ENCODE peak calls at places on chromosomes 7 and 10, in four cellular contexts. X, F, Q and O are unnamed samples.

GRCh38 chr7:55129409-55130078 is 110.7 kb downstream of the EGFR start:
- DNase-seq in X (no peak), F (no peak), Q (no peak), O (no peak)

GRCh38 chr10:114626841-114627240 is 31.2 kb downstream of the ABLIM1 start:
- DNase-seq in X (no peak), F (no peak), Q (no peak), O (no peak)

GRCh38 chr10:56360583-56360966 is 484 bp downstream of the ZWINT start:
- DNase-seq in X (no peak), F (peak; percentile 2), Q (no peak), O (peak; percentile 4)

GRCh38 chr7:131027287-131027773 is 293.3 kb upstream of the KLF14 start:
- DNase-seq in X (no peak), F (peak; percentile 88), Q (peak; percentile 16), O (peak; percentile 41)

GRCh38 chr10:110528224-110528997 is 30.7 kb downstream of the DUSP5 start:
- DNase-seq in X (no peak), F (no peak), Q (no peak), O (no peak)

GRCh38 chr7:30976381-30976780 is 12.6 kb downstream of the GHRHR start:
- DNase-seq in X (no peak), F (no peak), Q (no peak), O (no peak)

GRCh38 chr10:20768849-20769248 is 128.3 kb downstream of the NEBL start:
- DNase-seq in X (no peak), F (no peak), Q (no peak), O (no peak)

GRCh38 chr7:55130554-55131198 is 111.9 kb downstream of the EGFR start:
- DNase-seq in X (no peak), F (peak; percentile 60), Q (no peak), O (no peak)

GRCh38 chr10:69439813-69440506 is 11.3 kb upstream of the TSPAN15 start:
- DNase-seq in X (no peak), F (peak; percentile 45), Q (no peak), O (no peak)

GRCh38 chr10:17171131-17171530 is 30.3 kb downstream of the TRDMT1 start:
- DNase-seq in X (no peak), F (no peak), Q (no peak), O (no peak)

GRCh38 chr7:73811760-73812168 is 19.0 kb upstream of the CLDN4 start:
- DNase-seq in X (peak; percentile 44), F (peak; percentile 84), Q (peak; percentile 3), O (peak; percentile 57)

GRCh38 chr10:75095631-75096030 is 15.8 kb upstream of the SAMD8 start:
- DNase-seq in X (no peak), F (no peak), Q (no peak), O (no peak)

GRCh38 chr10:132654708-132655661 is 117.4 kb downstream of the INPP5A start:
- DNase-seq in X (peak; percentile 44), F (peak; percentile 87), Q (peak; percentile 41), O (peak; percentile 61)

GRCh38 chr7:110790992-110791391 is 299.9 kb upstream of the LRRN3 start:
- DNase-seq in X (no peak), F (peak; percentile 3), Q (no peak), O (no peak)

GRCh38 chr7:40097728-40098127 is 36.7 kb downstream of the MPLKIP start:
- DNase-seq in X (no peak), F (no peak), Q (no peak), O (no peak)

GRCh38 chr10:25641576-25641975 is 292.5 kb upstream of the MYO3A start:
- DNase-seq in X (no peak), F (no peak), Q (no peak), O (no peak)

GRCh38 chr7:155358066-155358947 is 60.6 kb downstream of the INSIG1 start:
- DNase-seq in X (no peak), F (no peak), Q (no peak), O (no peak)

GRCh38 chr7:28355553-28356319 is 56.6 kb upstream of the CREB5 start:
- DNase-seq in X (no peak), F (no peak), Q (no peak), O (no peak)

GRCh38 chr7:30925913-30926312 is 14.3 kb downstream of the AQP1 start:
- DNase-seq in X (no peak), F (no peak), Q (no peak), O (no peak)

GRCh38 chr7:35333265-35333664 is 79.4 kb upstream of the TBX20 start:
- DNase-seq in X (no peak), F (no peak), Q (no peak), O (no peak)

GRCh38 chr7:158228131-158228530 is 359.5 kb downstream of the PTPRN2 start:
- DNase-seq in X (no peak), F (no peak), Q (no peak), O (no peak)

GRCh38 chr7:37028909-37029440 is 304.7 kb upstream of the AOAH start:
- DNase-seq in X (no peak), F (no peak), Q (no peak), O (no peak)

GRCh38 chr10:38157270-38157685 is 63.1 kb downstream of the ZNF37A start:
- DNase-seq in X (no peak), F (no peak), Q (no peak), O (no peak)

GRCh38 chr7:143287321-143287934 is 723 bp upstream of the CASP2 start:
- DNase-seq in X (no peak), F (no peak), Q (no peak), O (no peak)

GRCh38 chr7:103658055-103659010 is 212.3 kb upstream of the SLC26A5 start:
- DNase-seq in X (no peak), F (no peak), Q (no peak), O (no peak)

GRCh38 chr7:125568799-125569198 is 639.2 kb upstream of the POT1 start:
- DNase-seq in X (peak; percentile 6), F (no peak), Q (no peak), O (peak; percentile 81)

GRCh38 chr10:83142074-83142563 is 997.2 kb upstream of the GHITM start:
- DNase-seq in X (no peak), F (no peak), Q (no peak), O (no peak)

GRCh38 chr7:88927-89921 is 103.1 kb upstream of the FAM20C start:
- DNase-seq in X (no peak), F (peak; percentile 93), Q (no peak), O (no peak)

GRCh38 chr10:108904163-108904878 is 1019.0 kb downstream of the XPNPEP1 start:
- DNase-seq in X (no peak), F (peak; percentile 14), Q (no peak), O (no peak)

GRCh38 chr7:143345428-143345900 is 17.0 kb downstream of the FAM131B start:
- DNase-seq in X (peak; percentile 44), F (no peak), Q (peak; percentile 55), O (peak; percentile 41)

GRCh38 chr7:85025312-85025756 is 161.5 kb downstream of the SEMA3D start:
- DNase-seq in X (peak; percentile 15), F (no peak), Q (no peak), O (peak; percentile 49)

GRCh38 chr10:6347391-6347951 is 144.7 kb downstream of the PFKFB3 start:
- DNase-seq in X (no peak), F (peak; percentile 71), Q (peak; percentile 52), O (peak; percentile 24)

GRCh38 chr7:11141541-11141940 is 167.9 kb downstream of the PHF14 start:
- DNase-seq in X (no peak), F (no peak), Q (no peak), O (no peak)

GRCh38 chr7:84218681-84219080 is 24.1 kb upstream of the SEMA3A start:
- DNase-seq in X (no peak), F (no peak), Q (no peak), O (no peak)

GRCh38 chr10:110429301-110429700 is 68.4 kb upstream of the DUSP5 start:
- DNase-seq in X (no peak), F (peak; percentile 42), Q (no peak), O (no peak)

GRCh38 chr7:1590887-1591286 is 21.1 kb upstream of the PSMG3 start:
- DNase-seq in X (no peak), F (no peak), Q (no peak), O (no peak)